ENCODE peak calls at places on chromosomes 4 and X, in four cellular contexts. One of them, this sample, is unnamed.

GRCh38 chr4:77728420-77728819 is 90.7 kb downstream of the CNOT6L start:
- DNase-seq in stimulated activated naive B cell treated with anti-CD40 and anti-IgM and Interleukin-4, amounts not matched to agents 10 μg/mL and 1 μg/mL and 100 μg/mL, for 72 hours: no peak
- DNase-seq in COR-L47: no peak
- DNase-seq in GM03348: no peak
- DNase-seq in this sample: no peak

GRCh38 chrX:119410027-119410819 is 11.1 kb downstream of the SLC25A43 start:
- DNase-seq in stimulated activated naive B cell treated with anti-CD40 and anti-IgM and Interleukin-4, amounts not matched to agents 10 μg/mL and 1 μg/mL and 100 μg/mL, for 72 hours: no peak
- DNase-seq in COR-L47: no peak
- DNase-seq in GM03348: peak
- DNase-seq in this sample: no peak

GRCh38 chr4:161256716-161257115 is 907.1 kb downstream of the FSTL5 start:
- DNase-seq in stimulated activated naive B cell treated with anti-CD40 and anti-IgM and Interleukin-4, amounts not matched to agents 10 μg/mL and 1 μg/mL and 100 μg/mL, for 72 hours: no peak
- DNase-seq in COR-L47: no peak
- DNase-seq in GM03348: no peak
- DNase-seq in this sample: no peak

GRCh38 chrX:150254909-150255308 is 108.2 kb upstream of the MAMLD1 start:
- DNase-seq in stimulated activated naive B cell treated with anti-CD40 and anti-IgM and Interleukin-4, amounts not matched to agents 10 μg/mL and 1 μg/mL and 100 μg/mL, for 72 hours: no peak
- DNase-seq in COR-L47: no peak
- DNase-seq in GM03348: no peak
- DNase-seq in this sample: no peak

GRCh38 chr4:88722828-88723227 is 25.2 kb upstream of the NAP1L5 start:
- DNase-seq in stimulated activated naive B cell treated with anti-CD40 and anti-IgM and Interleukin-4, amounts not matched to agents 10 μg/mL and 1 μg/mL and 100 μg/mL, for 72 hours: no peak
- DNase-seq in COR-L47: no peak
- DNase-seq in GM03348: no peak
- DNase-seq in this sample: no peak

GRCh38 chr4:33189169-33189568 is 2469.0 kb downstream of the PCDH7 start:
- DNase-seq in stimulated activated naive B cell treated with anti-CD40 and anti-IgM and Interleukin-4, amounts not matched to agents 10 μg/mL and 1 μg/mL and 100 μg/mL, for 72 hours: no peak
- DNase-seq in COR-L47: no peak
- DNase-seq in GM03348: no peak
- DNase-seq in this sample: no peak

GRCh38 chrX:150902434-150903109 is 4.1 kb upstream of the CD99L2 start:
- DNase-seq in stimulated activated naive B cell treated with anti-CD40 and anti-IgM and Interleukin-4, amounts not matched to agents 10 μg/mL and 1 μg/mL and 100 μg/mL, for 72 hours: no peak
- DNase-seq in COR-L47: peak
- DNase-seq in GM03348: no peak
- DNase-seq in this sample: no peak

GRCh38 chrX:149648932-149649331 is 17.3 kb upstream of the TMEM185A start:
- DNase-seq in stimulated activated naive B cell treated with anti-CD40 and anti-IgM and Interleukin-4, amounts not matched to agents 10 μg/mL and 1 μg/mL and 100 μg/mL, for 72 hours: no peak
- DNase-seq in COR-L47: no peak
- DNase-seq in GM03348: no peak
- DNase-seq in this sample: no peak

GRCh38 chr4:93810340-93810992 is 18.1 kb upstream of the ATOH1 start:
- DNase-seq in stimulated activated naive B cell treated with anti-CD40 and anti-IgM and Interleukin-4, amounts not matched to agents 10 μg/mL and 1 μg/mL and 100 μg/mL, for 72 hours: no peak
- DNase-seq in COR-L47: peak
- DNase-seq in GM03348: no peak
- DNase-seq in this sample: no peak

GRCh38 chrX:92213781-92214180 is 434.6 kb downstream of the PCDH11X start:
- DNase-seq in stimulated activated naive B cell treated with anti-CD40 and anti-IgM and Interleukin-4, amounts not matched to agents 10 μg/mL and 1 μg/mL and 100 μg/mL, for 72 hours: no peak
- DNase-seq in COR-L47: no peak
- DNase-seq in GM03348: no peak
- DNase-seq in this sample: no peak

GRCh38 chrX:30668581-30668980 is 15.4 kb downstream of the GK start:
- DNase-seq in stimulated activated naive B cell treated with anti-CD40 and anti-IgM and Interleukin-4, amounts not matched to agents 10 μg/mL and 1 μg/mL and 100 μg/mL, for 72 hours: no peak
- DNase-seq in COR-L47: no peak
- DNase-seq in GM03348: no peak
- DNase-seq in this sample: no peak

GRCh38 chr4:61740950-61741638 is 541.0 kb downstream of the ADGRL3 start:
- DNase-seq in stimulated activated naive B cell treated with anti-CD40 and anti-IgM and Interleukin-4, amounts not matched to agents 10 μg/mL and 1 μg/mL and 100 μg/mL, for 72 hours: no peak
- DNase-seq in COR-L47: no peak
- DNase-seq in GM03348: no peak
- DNase-seq in this sample: no peak

GRCh38 chr4:152663203-152664066 is 16.4 kb downstream of the TMEM154 start:
- DNase-seq in stimulated activated naive B cell treated with anti-CD40 and anti-IgM and Interleukin-4, amounts not matched to agents 10 μg/mL and 1 μg/mL and 100 μg/mL, for 72 hours: no peak
- DNase-seq in COR-L47: no peak
- DNase-seq in GM03348: no peak
- DNase-seq in this sample: peak

GRCh38 chr4:67160409-67160808 is 384.9 kb downstream of the CENPC start:
- DNase-seq in stimulated activated naive B cell treated with anti-CD40 and anti-IgM and Interleukin-4, amounts not matched to agents 10 μg/mL and 1 μg/mL and 100 μg/mL, for 72 hours: no peak
- DNase-seq in COR-L47: no peak
- DNase-seq in GM03348: no peak
- DNase-seq in this sample: no peak

GRCh38 chr4:8370835-8371234 is 69.7 kb downstream of the ACOX3 start:
- DNase-seq in stimulated activated naive B cell treated with anti-CD40 and anti-IgM and Interleukin-4, amounts not matched to agents 10 μg/mL and 1 μg/mL and 100 μg/mL, for 72 hours: no peak
- DNase-seq in COR-L47: peak
- DNase-seq in GM03348: no peak
- DNase-seq in this sample: no peak